ENCODE peak calls at places on chromosomes 2 and 18, in five cellular contexts. T is activated naive CD8-positive, alpha-beta T cell treated with anti-CD3 and anti-CD28 coated beads, Interleukin-2, amount 50 U/mL, for 24 hours; N is GM23248; Z is mesendoderm; J is MCF 10A. V is an unnamed sample.

GRCh38 chr2:70743677-70744076 is 24.3 kb downstream of the ADD2 start:
- DNase-seq in T (no peak), J (no peak), N (no peak), Z (peak; percentile 51), V (no peak)

GRCh38 chr2:97849881-97850540 is 136.6 kb downstream of the ZAP70 start:
- DNase-seq in Z (no peak), N (peak; percentile 9), J (peak; percentile 64), T (no peak), V (no peak)

GRCh38 chr18:49618741-49619392 is 57.0 kb downstream of the LIPG start:
- DNase-seq in T (no peak), Z (peak; percentile 49), N (no peak), J (no peak), V (no peak)

GRCh38 chr2:153766415-153766814 is 105.3 kb upstream of the GALNT13 start:
- DNase-seq in N (no peak), T (no peak), Z (no peak), J (no peak), V (no peak)

GRCh38 chr2:69138247-69138754 is 125.3 kb downstream of the ANTXR1 start:
- DNase-seq in N (peak; percentile 88), T (no peak), Z (peak; percentile 70), J (peak; percentile 58), V (no peak)

GRCh38 chr2:101981484-101981883 is 10.3 kb upstream of the IL1R2 start:
- DNase-seq in T (no peak), Z (no peak), J (no peak), N (peak; percentile 22), V (no peak)

GRCh38 chr2:37779123-37779522 is 107.7 kb upstream of the CDC42EP3 start:
- DNase-seq in J (no peak), N (no peak), Z (no peak), T (no peak), V (no peak)

GRCh38 chr18:778194-779007 is 33.6 kb downstream of the YES1 start:
- DNase-seq in T (no peak), N (no peak), J (no peak), Z (no peak), V (no peak)

GRCh38 chr18:47113796-47114540 is 36.3 kb downstream of the HDHD2 start:
- DNase-seq in Z (peak; percentile 85), N (peak; percentile 63), T (no peak), J (no peak), V (no peak)

GRCh38 chr18:50268022-50268747 is 1.9 kb upstream of the CFAP53 start:
- DNase-seq in Z (peak; percentile 87), N (peak; percentile 82), J (no peak), T (peak; percentile 88), V (no peak)

GRCh38 chr2:74575320-74575719 is 20.8 kb downstream of the DOK1 start:
- DNase-seq in N (peak; percentile 59), J (no peak), Z (no peak), T (no peak), V (no peak)

GRCh38 chr2:9179572-9180201 is 26.9 kb upstream of the ASAP2 start:
- DNase-seq in Z (no peak), J (peak; percentile 94), N (peak; percentile 99), T (no peak), V (no peak)

GRCh38 chr2:29143657-29144056 is 28.4 kb downstream of the CLIP4 start:
- DNase-seq in Z (no peak), N (no peak), T (no peak), J (no peak), V (no peak)

GRCh38 chr2:141341444-141341843 is 789.4 kb downstream of the LRP1B start:
- DNase-seq in J (peak; percentile 7), Z (peak; percentile 13), T (no peak), N (peak; percentile 59), V (no peak)

GRCh38 chr2:133532919-133533318 is 35.3 kb downstream of the NCKAP5 start:
- DNase-seq in J (peak; percentile 14), Z (no peak), T (no peak), N (peak; percentile 43), V (no peak)

GRCh38 chr2:121530210-121530562 is 494 bp upstream of the RNU4ATAC start:
- DNase-seq in Z (peak; percentile 89), J (no peak), N (peak; percentile 84), T (no peak), V (no peak)

GRCh38 chr2:63301481-63301880 is 250.9 kb downstream of the OTX1 start:
- DNase-seq in Z (peak; percentile 50), N (no peak), J (peak; percentile 11), T (peak; percentile 10), V (no peak)

GRCh38 chr18:39571511-39571910 is 2005.9 kb upstream of the CELF4 start:
- DNase-seq in T (no peak), Z (peak; percentile 44), J (peak; percentile 30), N (peak; percentile 51), V (no peak)

GRCh38 chr2:218898109-218898878 is 17.6 kb downstream of the WNT10A start:
- DNase-seq in J (peak; percentile 53), Z (peak; percentile 61), T (peak; percentile 90), N (peak; percentile 78), V (no peak)

GRCh38 chr18:63365909-63366269 is 1.1 kb downstream of the KDSR start:
- DNase-seq in Z (no peak), N (peak; percentile 53), J (peak; percentile 33), T (peak; percentile 6), V (no peak)

GRCh38 chr18:37484893-37485834 is 80.4 kb downstream of the CELF4 start:
- DNase-seq in T (peak; percentile 23), Z (peak; percentile 78), J (no peak), N (peak; percentile 60), V (no peak)

GRCh38 chr18:79400591-79401381 is 5.1 kb downstream of the NFATC1 start:
- DNase-seq in N (peak; percentile 43), Z (no peak), T (peak; percentile 59), J (no peak), V (no peak)

GRCh38 chr18:2961828-2962227 is 51.1 kb downstream of the LPIN2 start:
- DNase-seq in N (peak; percentile 57), J (no peak), Z (no peak), T (peak; percentile 39), V (peak; percentile 14)

GRCh38 chr18:27428120-27428519 is 243.0 kb upstream of the CHST9 start:
- DNase-seq in Z (peak; percentile 45), T (no peak), J (no peak), N (peak; percentile 1), V (no peak)

GRCh38 chr2:187842978-187843847 is 289.0 kb upstream of the TFPI start:
- DNase-seq in N (peak; percentile 81), Z (peak; percentile 77), T (no peak), J (peak; percentile 74), V (no peak)

GRCh38 chr2:65198737-65199136 is 28.9 kb upstream of the ACTR2 start:
- DNase-seq in T (no peak), J (no peak), N (peak; percentile 28), Z (no peak), V (no peak)

GRCh38 chr2:19676770-19677169 is 225.0 kb downstream of the TTC32 start:
- DNase-seq in N (no peak), Z (peak; percentile 61), J (no peak), T (no peak), V (no peak)

GRCh38 chr2:37330669-37331068 is 6.0 kb upstream of the PRKD3 start:
- DNase-seq in N (no peak), T (no peak), Z (no peak), J (no peak), V (no peak)

GRCh38 chr2:47028846-47029560 is 113.4 kb upstream of the MCFD2 start:
- DNase-seq in N (no peak), J (no peak), T (no peak), Z (no peak), V (no peak)

GRCh38 chr18:32378705-32379104 is 92.0 kb downstream of the GAREM1 start:
- DNase-seq in J (peak; percentile 91), Z (no peak), N (peak; percentile 43), T (no peak), V (no peak)

GRCh38 chr2:240901986-240902614 is 4.0 kb upstream of the CROCC2 start:
- DNase-seq in T (no peak), N (no peak), Z (no peak), J (no peak), V (no peak)

GRCh38 chr2:72198532-72199241 is 51.0 kb upstream of the CYP26B1 start:
- DNase-seq in J (peak; percentile 45), N (peak; percentile 87), Z (no peak), T (no peak), V (no peak)

GRCh38 chr2:118973542-118973951 is 31.6 kb downstream of the MARCO start:
- DNase-seq in N (peak; percentile 92), T (no peak), J (peak; percentile 93), Z (no peak), V (no peak)

GRCh38 chr2:65479528-65479927 is 47.1 kb upstream of the SPRED2 start:
- DNase-seq in Z (no peak), J (no peak), T (no peak), N (no peak), V (no peak)

GRCh38 chr2:12031871-12032270 is 285.4 kb downstream of the LPIN1 start:
- DNase-seq in N (no peak), J (no peak), Z (no peak), T (no peak), V (no peak)

GRCh38 chr18:3450358-3451107 is 561 bp downstream of the TGIF1 start:
- DNase-seq in J (peak; percentile 59), N (peak; percentile 85), T (peak; percentile 60), Z (no peak), V (no peak)

GRCh38 chr2:61538920-61539559 is 884 bp upstream of the XPO1 start:
- DNase-seq in T (peak; percentile 59), J (no peak), Z (peak; percentile 69), N (peak; percentile 65), V (peak; percentile 45)

GRCh38 chr2:138227195-138227594 is 262.9 kb downstream of the HNMT start:
- DNase-seq in T (no peak), Z (no peak), N (no peak), J (no peak), V (no peak)

GRCh38 chr2:237128026-237128703 is 42.5 kb downstream of the COPS8 start:
- DNase-seq in J (peak; percentile 98), T (peak; percentile 59), Z (peak; percentile 88), N (peak; percentile 99), V (no peak)

V was measured in GF-D8.